ENCODE peak calls at places on chromosome 18, in eight cellular contexts. C, I, U, T, E, O, G and F are unnamed samples.

GRCh38 chr18:34083910-34084309 is 140.8 kb downstream of the NOL4 start:
- DNase-seq in C (no peak), I (no peak), U (no peak), T (no peak), E (no peak), O (no peak), G (no peak), F (peak; percentile 37)

GRCh38 chr18:55173291-55173690 is 214.0 kb upstream of the CCDC68 start:
- DNase-seq in C (no peak), I (no peak), U (no peak), T (no peak), E (no peak), O (no peak), G (no peak), F (no peak)

GRCh38 chr18:63319383-63320040 is at the start of gene BCL2:
- DNase-seq in C (peak; percentile 50), I (peak; percentile 56), U (peak; percentile 41), T (peak; percentile 34), E (no peak), O (no peak), G (peak; percentile 45), F (peak; percentile 77)

GRCh38 chr18:59155140-59155539 is 15.5 kb downstream of the SEC11C start:
- DNase-seq in C (no peak), I (no peak), U (no peak), T (peak; percentile 84), E (no peak), O (no peak), G (no peak), F (no peak)

GRCh38 chr18:46346213-46346612 is 242.0 kb downstream of the HAUS1 start:
- DNase-seq in C (no peak), I (no peak), U (no peak), T (no peak), E (no peak), O (no peak), G (no peak), F (no peak)

GRCh38 chr18:22175326-22175725 is 5.9 kb downstream of the GATA6 start:
- DNase-seq in C (no peak), I (no peak), U (no peak), T (no peak), E (no peak), O (no peak), G (no peak), F (no peak)

GRCh38 chr18:11366410-11366809 is 217.0 kb upstream of the PIEZO2 start:
- DNase-seq in C (no peak), I (no peak), U (no peak), T (peak; percentile 39), E (no peak), O (no peak), G (no peak), F (no peak)

GRCh38 chr18:56501896-56502295 is 136.5 kb downstream of the TXNL1 start:
- DNase-seq in C (no peak), I (no peak), U (no peak), T (no peak), E (no peak), O (no peak), G (peak; percentile 49), F (no peak)

GRCh38 chr18:7830468-7830867 is 263.4 kb downstream of the PTPRM start:
- DNase-seq in C (no peak), I (no peak), U (no peak), T (peak; percentile 18), E (no peak), O (no peak), G (peak; percentile 41), F (no peak)

GRCh38 chr18:1422634-1423033 is 518.0 kb downstream of the ADCYAP1 start:
- DNase-seq in C (no peak), I (no peak), U (no peak), T (no peak), E (no peak), O (no peak), G (no peak), F (no peak)

GRCh38 chr18:76859474-76860339 is 37.4 kb downstream of the ZNF236 start:
- DNase-seq in C (no peak), I (peak; percentile 32), U (no peak), T (no peak), E (no peak), O (no peak), G (no peak), F (no peak)

GRCh38 chr18:74654637-74655036 is 57.0 kb downstream of the ZNF407 start:
- DNase-seq in C (no peak), I (no peak), U (no peak), T (peak; percentile 50), E (no peak), O (peak; percentile 20), G (peak; percentile 50), F (no peak)

GRCh38 chr18:36546876-36547275 is 249.4 kb downstream of the FHOD3 start:
- DNase-seq in C (no peak), I (no peak), U (no peak), T (no peak), E (no peak), O (no peak), G (no peak), F (no peak)

GRCh38 chr18:13548106-13548819 is 178.1 kb downstream of the FAM210A start:
- DNase-seq in C (no peak), I (no peak), U (no peak), T (no peak), E (no peak), O (no peak), G (no peak), F (no peak)

GRCh38 chr18:48419268-48420022 is 10.3 kb upstream of the ZBTB7C start:
- DNase-seq in C (no peak), I (no peak), U (no peak), T (no peak), E (no peak), O (no peak), G (no peak), F (no peak)

GRCh38 chr18:59848002-59848401 is 51.8 kb upstream of the PMAIP1 start:
- DNase-seq in C (no peak), I (no peak), U (no peak), T (no peak), E (no peak), O (no peak), G (no peak), F (no peak)

GRCh38 chr18:47260138-47260923 is 8.9 kb upstream of the SKOR2 start:
- DNase-seq in C (no peak), I (peak; percentile 48), U (no peak), T (peak; percentile 42), E (peak; percentile 70), O (no peak), G (peak; percentile 70), F (peak; percentile 71)

GRCh38 chr18:31380912-31381311 is 4.3 kb downstream of the DSG4 start:
- DNase-seq in C (no peak), I (no peak), U (no peak), T (no peak), E (no peak), O (no peak), G (no peak), F (no peak)

GRCh38 chr18:8798996-8799395 is 93.6 kb downstream of the MTCL1 start:
- DNase-seq in C (no peak), I (no peak), U (no peak), T (peak; percentile 74), E (peak; percentile 50), O (no peak), G (no peak), F (peak; percentile 66)

GRCh38 chr18:901769-902168 is 2.9 kb upstream of the ADCYAP1 start:
- DNase-seq in C (no peak), I (no peak), U (no peak), T (no peak), E (no peak), O (no peak), G (no peak), F (no peak)

GRCh38 chr18:28150925-28151324 is 26.0 kb downstream of the CDH2 start:
- DNase-seq in C (no peak), I (no peak), U (no peak), T (no peak), E (no peak), O (no peak), G (no peak), F (no peak)

GRCh38 chr18:75204978-75205759 is 3.8 kb downstream of the PTGR3 start:
- DNase-seq in C (no peak), I (no peak), U (no peak), T (peak; percentile 48), E (no peak), O (no peak), G (no peak), F (no peak)

GRCh38 chr18:54444309-54444914 is 86.7 kb downstream of the C18orf54 start:
- DNase-seq in C (no peak), I (peak; percentile 50), U (no peak), T (peak; percentile 59), E (peak; percentile 33), O (peak; percentile 22), G (peak; percentile 69), F (no peak)

GRCh38 chr18:42274488-42275137 is 319.6 kb downstream of the PIK3C3 start:
- DNase-seq in C (no peak), I (no peak), U (no peak), T (peak; percentile 30), E (no peak), O (no peak), G (no peak), F (no peak)

GRCh38 chr18:54580202-54580729 is 10.8 kb upstream of the DYNAP start:
- DNase-seq in C (no peak), I (no peak), U (no peak), T (no peak), E (no peak), O (no peak), G (no peak), F (no peak)

GRCh38 chr18:32773187-32773712 is 427 bp upstream of the KLHL14 start:
- DNase-seq in C (no peak), I (no peak), U (no peak), T (no peak), E (no peak), O (no peak), G (no peak), F (no peak)

GRCh38 chr18:58669731-58670379 is 1.4 kb upstream of the MALT1 start:
- DNase-seq in C (no peak), I (no peak), U (no peak), T (peak; percentile 69), E (no peak), O (no peak), G (peak; percentile 28), F (no peak)

GRCh38 chr18:22182884-22183610 is 13.7 kb downstream of the GATA6 start:
- DNase-seq in C (no peak), I (no peak), U (no peak), T (no peak), E (no peak), O (no peak), G (no peak), F (no peak)

GRCh38 chr18:6747646-6748045 is 18.1 kb downstream of the ARHGAP28 start:
- DNase-seq in C (no peak), I (no peak), U (no peak), T (peak; percentile 94), E (no peak), O (peak; percentile 95), G (peak; percentile 53), F (no peak)

GRCh38 chr18:61988100-61988499 is 95.3 kb upstream of the RNF152 start:
- DNase-seq in C (no peak), I (no peak), U (no peak), T (peak; percentile 80), E (no peak), O (no peak), G (no peak), F (no peak)

GRCh38 chr18:69895081-69896047 is 52.3 kb downstream of the CD226 start:
- DNase-seq in C (no peak), I (no peak), U (no peak), T (no peak), E (no peak), O (no peak), G (no peak), F (no peak)

GRCh38 chr18:38077219-38077618 is 511.6 kb upstream of the CELF4 start:
- DNase-seq in C (no peak), I (no peak), U (no peak), T (no peak), E (no peak), O (no peak), G (no peak), F (no peak)

GRCh38 chr18:46433121-46433826 is 223.7 kb downstream of the LOXHD1 start:
- DNase-seq in C (no peak), I (peak; percentile 5), U (no peak), T (no peak), E (no peak), O (no peak), G (no peak), F (peak; percentile 69)

GRCh38 chr18:79395308-79395640 is 456 bp upstream of the NFATC1 start:
- DNase-seq in C (no peak), I (no peak), U (no peak), T (no peak), E (no peak), O (no peak), G (no peak), F (no peak)